ENCODE peak calls at places on chromosomes 1 and 21, in eight cellular contexts. U is left colon; W is fibroblast of the aortic adventitia; H is activated CD4-positive, alpha-beta T cell treated with anti-CD3 and anti-CD28 coated beads, Interleukin-2, amount 10 ng/mL, durations not matched to agents 7 days and 5 days; M is hepatocyte; I is adrenal gland; C is WTC11; A is glutamatergic neuron. G is an unnamed sample.

GRCh38 chr1:38735651-38736161 is 123.9 kb downstream of the RRAGC start:
- DNase-seq in U (no peak), W (peak; percentile 35), H (no peak), M (no peak), I (no peak), C (no peak), A (no peak), G (no peak)

GRCh38 chr1:179082308-179083030 is 599 bp downstream of the TOR3A start:
- DNase-seq in U (peak; percentile 62), W (peak; percentile 24), H (peak; percentile 32), M (peak; percentile 35), I (peak; percentile 56), C (peak; percentile 42), A (peak; percentile 56), G (peak; percentile 42)

GRCh38 chr1:16183157-16183556 is 27.3 kb upstream of the EPHA2 start:
- DNase-seq in U (no peak), W (peak; percentile 94), H (no peak), M (peak; percentile 34), I (no peak), C (no peak), A (no peak), G (no peak)

GRCh38 chr1:167127236-167127635 is 33.4 kb downstream of the STYXL2 start:
- DNase-seq in U (no peak), W (no peak), H (no peak), M (no peak), I (no peak), C (no peak), A (no peak), G (no peak)

GRCh38 chr1:245995474-245995873 is 511.6 kb downstream of the SMYD3 start:
- DNase-seq in U (no peak), W (no peak), H (no peak), M (no peak), I (no peak), C (no peak), A (peak; percentile 26), G (no peak)

GRCh38 chr21:32044205-32044874 is 171.5 kb downstream of the HUNK start:
- DNase-seq in U (no peak), W (no peak), H (no peak), M (no peak), I (no peak), C (no peak), A (no peak), G (no peak)

GRCh38 chr1:58979085-58979484 is 195.2 kb upstream of the JUN start:
- DNase-seq in U (no peak), W (peak; percentile 2), H (no peak), M (no peak), I (no peak), C (no peak), A (no peak), G (no peak)

GRCh38 chr21:15730484-15731242 is 881 bp downstream of the USP25 start:
- DNase-seq in U (peak; percentile 58), W (peak; percentile 16), H (peak; percentile 20), M (peak; percentile 12), I (no peak), C (no peak), A (no peak), G (peak; percentile 77)

GRCh38 chr1:91011726-91012125 is 10.1 kb downstream of the ZNF644 start:
- DNase-seq in U (no peak), W (peak; percentile 74), H (no peak), M (no peak), I (no peak), C (no peak), A (no peak), G (no peak)

GRCh38 chr1:7539772-7540175 is 231.3 kb upstream of the VAMP3 start:
- DNase-seq in U (peak; percentile 62), W (no peak), H (peak; percentile 20), M (peak; percentile 79), I (peak; percentile 74), C (peak; percentile 88), A (peak; percentile 63), G (peak; percentile 8)

GRCh38 chr1:163083690-163084089 is 14.5 kb downstream of the RGS4 start:
- DNase-seq in U (no peak), W (no peak), H (no peak), M (no peak), I (no peak), C (no peak), A (no peak), G (no peak)

GRCh38 chr1:243598433-243598832 is 251.6 kb downstream of the AKT3 start:
- DNase-seq in U (no peak), W (peak; percentile 66), H (peak; percentile 41), M (no peak), I (no peak), C (no peak), A (no peak), G (no peak)

GRCh38 chr1:10671090-10671489 is 125.4 kb downstream of the CASZ1 start:
- DNase-seq in U (no peak), W (no peak), H (no peak), M (no peak), I (no peak), C (no peak), A (no peak), G (no peak)

GRCh38 chr1:217747156-217747769 is 116.1 kb downstream of the SPATA17 start:
- DNase-seq in U (no peak), W (peak; percentile 59), H (peak; percentile 6), M (peak; percentile 43), I (no peak), C (no peak), A (no peak), G (no peak)

GRCh38 chr1:29416825-29417557 is 180.7 kb downstream of the PTPRU start:
- DNase-seq in U (no peak), W (peak; percentile 38), H (no peak), M (no peak), I (no peak), C (no peak), A (no peak), G (no peak)

GRCh38 chr1:998905-999796 is 746 bp downstream of the HES4 start:
- DNase-seq in U (peak; percentile 45), W (peak; percentile 27), H (no peak), M (peak; percentile 76), I (no peak), C (no peak), A (peak; percentile 57), G (peak; percentile 63)

GRCh38 chr1:220655509-220655908 is 34.7 kb upstream of the C1orf115 start:
- DNase-seq in U (no peak), W (no peak), H (no peak), M (no peak), I (no peak), C (no peak), A (no peak), G (no peak)

GRCh38 chr1:104172243-104172681 is 422.6 kb downstream of the AMY1C start:
- DNase-seq in U (no peak), W (no peak), H (no peak), M (no peak), I (no peak), C (no peak), A (no peak), G (no peak)

GRCh38 chr1:156781585-156782186 is 14.4 kb downstream of the PRCC start:
- DNase-seq in U (no peak), W (peak; percentile 71), H (no peak), M (no peak), I (no peak), C (no peak), A (no peak), G (no peak)

GRCh38 chr1:28889357-28889756 is 25.0 kb upstream of the EPB41 start:
- DNase-seq in U (no peak), W (no peak), H (no peak), M (no peak), I (no peak), C (no peak), A (no peak), G (no peak)

GRCh38 chr1:178230881-178231409 is 137.0 kb downstream of the RASAL2 start:
- DNase-seq in U (no peak), W (no peak), H (no peak), M (no peak), I (no peak), C (no peak), A (no peak), G (no peak)

GRCh38 chr21:42062543-42063022 is 8.5 kb upstream of the UMODL1 start:
- DNase-seq in U (peak; percentile 71), W (no peak), H (peak; percentile 96), M (no peak), I (no peak), C (no peak), A (no peak), G (no peak)

GRCh38 chr1:229124471-229125198 is 146.3 kb upstream of the RAB4A start:
- DNase-seq in U (peak; percentile 19), W (no peak), H (no peak), M (peak; percentile 35), I (no peak), C (no peak), A (no peak), G (no peak)

GRCh38 chr1:5822726-5823125 is 169.5 kb downstream of the NPHP4 start:
- DNase-seq in U (no peak), W (no peak), H (no peak), M (no peak), I (no peak), C (no peak), A (no peak), G (no peak)

G was measured in psoas muscle.